ENCODE peak calls at places on chromosomes 6 and 20, in nine cellular contexts. J is right cardiac atrium; E is mesendoderm; B is CD8-positive, alpha-beta memory T cell; T is IMR-90; L is MM.1S; I is PC-9; P is brain microvascular endothelial cell; H is DND-41. R is an unnamed sample.

GRCh38 chr20:25529295-25529951 is 55.9 kb downstream of the NINL start:
- DNase-seq in J (no peak), E (no peak), B (no peak), T (no peak), L (no peak), I (no peak), P (no peak), H (no peak), R (no peak)

GRCh38 chr6:7730852-7731251 is 5.0 kb downstream of the BMP6 start:
- DNase-seq in J (no peak), E (peak; percentile 16), B (no peak), T (peak; percentile 90), L (no peak), I (peak; percentile 90), P (peak; percentile 88), H (no peak), R (no peak)

GRCh38 chr6:35377002-35377401 is 34.6 kb downstream of the PPARD start:
- DNase-seq in J (no peak), E (no peak), B (no peak), T (peak; percentile 80), L (no peak), I (no peak), P (peak; percentile 36), H (no peak), R (no peak)

GRCh38 chr6:28953039-28953872 is 29.5 kb upstream of the TRIM27 start:
- DNase-seq in J (no peak), E (peak; percentile 69), B (peak; percentile 43), T (peak; percentile 72), L (peak; percentile 55), I (peak; percentile 61), P (peak; percentile 69), H (peak; percentile 22), R (peak; percentile 43)

GRCh38 chr6:108562503-108562993 is 1.8 kb downstream of the FOXO3 start:
- DNase-seq in J (peak; percentile 68), E (peak; percentile 99), B (no peak), T (peak; percentile 81), L (peak; percentile 84), I (peak; percentile 96), P (peak; percentile 47), H (peak; percentile 28), R (no peak)

GRCh38 chr20:15949391-15949790 is 623.9 kb downstream of the KIF16B start:
- DNase-seq in J (no peak), E (peak; percentile 68), B (no peak), T (no peak), L (no peak), I (no peak), P (no peak), H (no peak), R (no peak)

GRCh38 chr6:133646021-133646682 is 242.8 kb upstream of the TCF21 start:
- DNase-seq in J (no peak), E (no peak), B (no peak), T (peak; percentile 47), L (no peak), I (no peak), P (peak; percentile 79), H (no peak), R (no peak)

GRCh38 chr6:30647802-30648460 is 998 bp downstream of the C6orf136 start:
- DNase-seq in J (no peak), E (no peak), B (no peak), T (no peak), L (no peak), I (no peak), P (no peak), H (no peak), R (no peak)

GRCh38 chr20:21573259-21573658 is 59.4 kb upstream of the NKX2-2 start:
- DNase-seq in J (no peak), E (no peak), B (no peak), T (no peak), L (no peak), I (no peak), P (no peak), H (no peak), R (no peak)

GRCh38 chr6:105536961-105537360 is 134.1 kb upstream of the PREP start:
- DNase-seq in J (no peak), E (no peak), B (no peak), T (no peak), L (no peak), I (no peak), P (no peak), H (no peak), R (no peak)

GRCh38 chr6:129684903-129685639 is 24.9 kb downstream of the ARHGAP18 start:
- DNase-seq in J (no peak), E (no peak), B (no peak), T (no peak), L (no peak), I (no peak), P (no peak), H (no peak), R (no peak)

DNA sequence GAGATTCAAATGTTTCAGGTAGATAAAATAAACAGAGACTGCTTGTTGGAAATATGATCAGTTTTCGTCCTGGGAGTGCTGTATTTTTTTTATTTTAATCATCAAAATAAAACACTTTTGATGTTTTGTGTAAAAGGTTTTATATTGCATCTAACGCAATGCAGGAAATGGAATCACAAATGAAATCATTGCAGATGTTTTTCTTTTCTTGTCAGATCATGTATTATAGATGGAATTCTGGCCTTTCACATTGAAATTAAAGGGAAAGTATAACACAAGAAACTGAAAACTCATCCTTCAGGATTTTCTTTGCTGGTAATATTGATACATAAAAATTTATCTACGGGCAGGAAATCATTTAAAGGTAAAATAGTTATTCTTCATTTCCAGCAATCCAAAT is 482.1 kb upstream of the MANEA start:
- DNase-seq in J (no peak), E (no peak), B (no peak), T (peak; percentile 25), L (no peak), I (no peak), P (no peak), H (no peak), R (no peak)
- H3K27ac ChIP-seq in J (no peak overlapping the region), E (no peak overlapping the region), B (no peak overlapping the region), T (no peak overlapping the region), L (no peak overlapping the region), I (no peak overlapping the region), P (no peak overlapping the region), H (no peak overlapping the region), R (no peak overlapping the region)

GRCh38 chr6:75204222-75204958 is 1.5 kb downstream of the COL12A1 start:
- DNase-seq in J (peak; percentile 85), E (peak; percentile 85), B (no peak), T (peak; percentile 96), L (peak; percentile 63), I (peak; percentile 70), P (peak; percentile 91), H (no peak), R (no peak)

GRCh38 chr6:75204959-75205775 is 686 bp downstream of the COL12A1 start:
- DNase-seq in J (peak; percentile 62), E (peak; percentile 67), B (no peak), T (peak; percentile 82), L (peak; percentile 39), I (peak; percentile 45), P (peak; percentile 84), H (no peak), R (no peak)

GRCh38 chr6:75201901-75202672 is 3.8 kb downstream of the COL12A1 start:
- DNase-seq in J (peak; percentile 72), E (peak; percentile 44), B (no peak), T (peak; percentile 30), L (no peak), I (no peak), P (peak; percentile 5), H (no peak), R (no peak)

GRCh38 chr6:75202676-75203131 is 3.1 kb downstream of the COL12A1 start:
- DNase-seq in J (no peak), E (peak; percentile 7), B (no peak), T (peak; percentile 46), L (no peak), I (no peak), P (no peak), H (no peak), R (no peak)

GRCh38 chr6:75203721-75204120 is 2.1 kb downstream of the COL12A1 start:
- DNase-seq in J (no peak), E (no peak), B (no peak), T (peak; percentile 36), L (no peak), I (no peak), P (no peak), H (no peak), R (no peak)
- H3K27me3 ChIP-seq in J (no peaks in the 10 kb centered on the region), E (peaks cover 46% of the 10 kb centered on the region), B (peaks cover 47% of the 10 kb centered on the region), T (no peaks in the 10 kb centered on the region), L (peaks cover 29% of the 10 kb centered on the region), I (peaks cover 4% of the 10 kb centered on the region), P (no peaks in the 10 kb centered on the region), H (no peaks in the 10 kb centered on the region), R (peaks cover 84% of the 10 kb centered on the region)

GRCh38 chr6:131250121-131250520 is 114.9 kb downstream of the AKAP7 start:
- DNase-seq in J (peak; percentile 71), E (peak; percentile 74), B (no peak), T (peak; percentile 48), L (peak; percentile 10), I (no peak), P (peak; percentile 40), H (peak; percentile 41), R (peak; percentile 22)
- H3K27ac ChIP-seq in J (peak overlapping the region; percentile 17), E (no peak overlapping the region), B (no peak overlapping the region), T (no peak overlapping the region), L (no peak overlapping the region), I (no peak overlapping the region), P (no peak overlapping the region), H (peak overlapping the region; percentile 13), R (no peak overlapping the region)

GRCh38 chr20:1697592-1697991 is 40.0 kb upstream of the SIRPG start:
- DNase-seq in J (no peak), E (no peak), B (no peak), T (no peak), L (no peak), I (no peak), P (no peak), H (no peak), R (no peak)
- H3K27me3 ChIP-seq in J (no peaks in the 10 kb centered on the region), E (no peaks in the 10 kb centered on the region), B (no peaks in the 10 kb centered on the region), T (no peaks in the 10 kb centered on the region), L (no peaks in the 10 kb centered on the region), I (no peaks in the 10 kb centered on the region), P (no peaks in the 10 kb centered on the region), H (no peaks in the 10 kb centered on the region), R (no peaks in the 10 kb centered on the region)

GRCh38 chr6:102848796-102849195 is 1455.3 kb downstream of the GRIK2 start:
- DNase-seq in J (no peak), E (no peak), B (no peak), T (no peak), L (no peak), I (peak; percentile 36), P (no peak), H (no peak), R (no peak)

GRCh38 chr6:102848210-102848609 is 1454.7 kb downstream of the GRIK2 start:
- DNase-seq in J (no peak), E (no peak), B (no peak), T (no peak), L (no peak), I (no peak), P (no peak), H (no peak), R (no peak)

DNA sequence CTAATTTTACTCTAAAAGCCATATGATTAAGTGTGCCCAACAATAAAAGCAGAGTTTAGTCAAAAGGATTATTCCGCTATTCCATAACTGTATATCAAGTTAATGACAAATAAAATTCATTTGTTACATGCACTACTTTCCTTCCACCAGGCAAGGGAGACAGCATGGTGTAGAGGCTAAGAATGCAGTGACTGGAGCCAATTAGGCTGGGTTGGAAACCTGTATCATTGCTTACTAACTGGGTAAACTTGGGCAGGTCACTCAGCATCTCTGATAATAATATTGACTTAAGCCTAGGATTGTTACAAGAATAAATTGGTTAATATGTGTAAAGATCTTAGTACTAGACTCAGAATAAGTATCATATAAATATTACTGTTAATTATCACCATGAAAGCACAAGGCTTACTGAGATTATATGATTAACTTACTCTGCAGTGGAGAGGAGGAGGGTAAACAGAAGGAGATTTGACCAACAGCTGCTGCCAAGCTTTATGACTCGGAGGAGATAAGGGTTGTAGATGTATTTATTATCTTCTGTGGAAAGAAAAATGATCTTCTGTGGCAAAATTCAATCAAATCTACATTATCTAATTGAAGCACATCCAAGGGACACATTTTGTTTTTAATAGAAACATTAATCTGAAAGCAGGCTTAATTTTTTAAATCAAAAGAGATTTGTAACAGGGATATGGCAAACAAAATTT is 1459.9 kb downstream of the GRIK2 start:
- DNase-seq in J (no peak), E (peak; percentile 6), B (no peak), T (no peak), L (no peak), I (no peak), P (no peak), H (no peak), R (no peak)
- H3K27ac ChIP-seq in J (no peak overlapping the region), E (no peak overlapping the region), B (no peak overlapping the region), T (no peak overlapping the region), L (no peak overlapping the region), I (no peak overlapping the region), P (no peak overlapping the region), H (no peak overlapping the region), R (no peak overlapping the region)